ENCODE peak calls at places on chromosomes 4 and X, in four cellular contexts. One of them, this sample, is unnamed.

GRCh38 chrX:16579517-16579916 is 70.4 kb upstream of the S100G start:
- DNase-seq in mammary epithelial cell: no peak
- DNase-seq in heart right ventricle: no peak
- DNase-seq in heart left ventricle: no peak
- DNase-seq in this sample: no peak

GRCh38 chrX:124736553-124737240 is 390.3 kb downstream of the SH2D1A start:
- DNase-seq in mammary epithelial cell: no peak
- DNase-seq in heart right ventricle: no peak
- DNase-seq in heart left ventricle: no peak
- DNase-seq in this sample: peak

GRCh38 chr4:150982557-150983233 is 32.4 kb downstream of the LRBA start:
- DNase-seq in mammary epithelial cell: no peak
- DNase-seq in heart right ventricle: no peak
- DNase-seq in heart left ventricle: no peak
- DNase-seq in this sample: no peak

GRCh38 chr4:13430834-13431568 is 53.1 kb downstream of the RAB28 start:
- DNase-seq in mammary epithelial cell: no peak
- DNase-seq in heart right ventricle: no peak
- DNase-seq in heart left ventricle: no peak
- DNase-seq in this sample: peak

GRCh38 chrX:121479406-121479805 is 432.0 kb downstream of the GLUD2 start:
- DNase-seq in mammary epithelial cell: no peak
- DNase-seq in heart right ventricle: no peak
- DNase-seq in heart left ventricle: no peak
- DNase-seq in this sample: peak

GRCh38 chrX:31397119-31397518 is 325.3 kb upstream of the FTHL17 start:
- DNase-seq in mammary epithelial cell: peak
- DNase-seq in heart right ventricle: no peak
- DNase-seq in heart left ventricle: no peak
- DNase-seq in this sample: no peak

GRCh38 chrX:31423575-31424284 is 351.9 kb upstream of the FTHL17 start:
- DNase-seq in mammary epithelial cell: peak
- DNase-seq in heart right ventricle: peak
- DNase-seq in heart left ventricle: peak
- DNase-seq in this sample: peak

GRCh38 chr4:92175250-92175649 is 128.5 kb upstream of the GRID2 start:
- DNase-seq in mammary epithelial cell: no peak
- DNase-seq in heart right ventricle: no peak
- DNase-seq in heart left ventricle: no peak
- DNase-seq in this sample: no peak

GRCh38 chr4:47798165-47798564 is 39.7 kb downstream of the CORIN start:
- DNase-seq in mammary epithelial cell: no peak
- DNase-seq in heart right ventricle: no peak
- DNase-seq in heart left ventricle: no peak
- DNase-seq in this sample: peak

GRCh38 chr4:155796031-155796430 is 37.2 kb downstream of the GUCY1B1 start:
- DNase-seq in mammary epithelial cell: no peak
- DNase-seq in heart right ventricle: no peak
- DNase-seq in heart left ventricle: no peak
- DNase-seq in this sample: peak

GRCh38 chrX:139973290-139973689 is 8.0 kb upstream of the CXorf66 start:
- DNase-seq in mammary epithelial cell: no peak
- DNase-seq in heart right ventricle: no peak
- DNase-seq in heart left ventricle: no peak
- DNase-seq in this sample: no peak

GRCh38 chrX:51867626-51868025 is 25.8 kb upstream of the MAGED1 start:
- DNase-seq in mammary epithelial cell: no peak
- DNase-seq in heart right ventricle: no peak
- DNase-seq in heart left ventricle: no peak
- DNase-seq in this sample: no peak

GRCh38 chr4:687048-687974 is 1.6 kb downstream of the SLC49A3 start:
- DNase-seq in mammary epithelial cell: peak
- DNase-seq in heart right ventricle: peak
- DNase-seq in heart left ventricle: peak
- DNase-seq in this sample: no peak

GRCh38 chr4:7358100-7358735 is 76.5 kb downstream of the PSAPL1 start:
- DNase-seq in mammary epithelial cell: peak
- DNase-seq in heart right ventricle: peak
- DNase-seq in heart left ventricle: peak
- DNase-seq in this sample: no peak

GRCh38 chr4:156790866-156791265 is 180.7 kb downstream of the PDGFC start:
- DNase-seq in mammary epithelial cell: peak
- DNase-seq in heart right ventricle: peak
- DNase-seq in heart left ventricle: no peak
- DNase-seq in this sample: no peak

GRCh38 chrX:47772764-47773163 is 63.9 kb upstream of the ZNF81 start:
- DNase-seq in mammary epithelial cell: no peak
- DNase-seq in heart right ventricle: no peak
- DNase-seq in heart left ventricle: no peak
- DNase-seq in this sample: no peak

GRCh38 chr4:86942185-86942666 is 7.4 kb downstream of the AFF1 start:
- DNase-seq in mammary epithelial cell: no peak
- DNase-seq in heart right ventricle: no peak
- DNase-seq in heart left ventricle: no peak
- DNase-seq in this sample: no peak

GRCh38 chrX:82945332-82945731 is 562.8 kb upstream of the POU3F4 start:
- DNase-seq in mammary epithelial cell: no peak
- DNase-seq in heart right ventricle: no peak
- DNase-seq in heart left ventricle: no peak
- DNase-seq in this sample: no peak

GRCh38 chrX:136064661-136065043 is 79.4 kb downstream of the SLC9A6 start:
- DNase-seq in mammary epithelial cell: no peak
- DNase-seq in heart right ventricle: no peak
- DNase-seq in heart left ventricle: no peak
- DNase-seq in this sample: no peak

DNA sequence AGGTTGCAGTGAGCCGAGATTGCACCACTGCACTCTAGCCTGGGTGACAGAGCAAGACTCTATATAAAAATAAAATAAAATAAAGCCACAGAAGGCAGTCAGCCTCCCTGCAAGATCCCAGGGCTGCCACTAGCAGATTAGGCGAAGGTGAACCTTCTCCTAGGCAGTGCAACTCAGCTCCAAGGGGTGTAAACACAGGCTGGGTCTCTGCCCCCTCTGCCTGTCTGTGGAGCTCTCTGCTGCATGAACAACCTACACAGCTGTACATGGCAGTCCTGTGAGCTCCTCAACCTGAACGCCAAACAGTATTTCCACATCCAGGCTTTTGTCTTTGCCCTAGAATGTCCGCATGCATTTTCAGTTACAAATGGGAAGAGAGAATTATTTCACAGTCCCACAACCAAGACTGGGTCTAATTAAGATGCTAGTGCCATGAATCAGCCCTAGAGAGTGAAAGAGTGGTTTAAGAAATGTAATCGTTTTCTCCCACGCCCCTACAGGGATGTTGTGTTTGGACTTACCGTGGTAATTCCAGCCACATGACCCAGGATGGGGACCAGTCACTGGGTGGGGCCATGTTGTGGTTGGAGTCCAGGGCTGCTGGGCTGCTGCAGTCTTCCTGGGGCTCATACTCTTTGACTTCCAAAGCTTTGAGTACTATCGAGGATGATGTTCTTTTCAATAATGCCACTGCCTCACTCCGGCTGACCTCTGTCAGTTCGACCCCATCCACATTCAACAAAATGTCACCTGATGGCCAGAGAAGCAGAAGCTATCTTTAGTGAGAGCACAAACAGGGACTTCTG is 99.0 kb downstream of the FIP1L1 start:
- DNase-seq in mammary epithelial cell: peak
- DNase-seq in heart right ventricle: no peak
- DNase-seq in heart left ventricle: no peak
- DNase-seq in this sample: no peak
- H3K4me3 ChIP-seq in mammary epithelial cell: no peak
- H3K4me3 ChIP-seq in heart right ventricle: no peak
- H3K4me3 ChIP-seq in heart left ventricle: no peak
- H3K4me3 ChIP-seq in this sample: no peak

GRCh38 chr4:75820197-75820596 is 82.1 kb downstream of the PPEF2 start:
- DNase-seq in mammary epithelial cell: no peak
- DNase-seq in heart right ventricle: no peak
- DNase-seq in heart left ventricle: no peak
- DNase-seq in this sample: no peak
- H3K4me3 ChIP-seq in mammary epithelial cell: no peak
- H3K4me3 ChIP-seq in heart right ventricle: no peak
- H3K4me3 ChIP-seq in heart left ventricle: no peak
- H3K4me3 ChIP-seq in this sample: no peak

DNA sequence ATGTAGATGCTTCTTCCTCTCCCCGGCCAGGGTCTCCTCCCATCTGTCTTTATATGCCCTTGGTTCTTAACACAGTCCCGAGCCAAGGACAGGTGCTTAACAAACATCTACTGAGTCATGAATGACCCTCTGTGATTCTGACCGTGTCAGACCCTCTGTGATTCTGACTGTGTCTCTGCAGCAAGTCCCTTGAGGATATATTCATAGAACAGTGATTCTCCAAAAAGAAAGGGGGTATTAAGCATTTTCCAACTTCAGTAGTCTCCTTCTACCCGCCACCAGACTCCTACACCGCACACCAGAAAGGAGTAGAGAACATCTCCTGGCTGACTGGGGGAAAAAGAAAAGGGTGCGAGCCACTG is 13.6 kb downstream of the ACSL1 start:
- DNase-seq in mammary epithelial cell: no peak
- DNase-seq in heart right ventricle: no peak
- DNase-seq in heart left ventricle: no peak
- DNase-seq in this sample: no peak
- H3K4me3 ChIP-seq in mammary epithelial cell: no peak
- H3K4me3 ChIP-seq in heart right ventricle: no peak
- H3K4me3 ChIP-seq in heart left ventricle: no peak
- H3K4me3 ChIP-seq in this sample: no peak

GRCh38 chrX:153647461-153648357 is 706 bp downstream of the DUSP9 start:
- DNase-seq in mammary epithelial cell: no peak
- DNase-seq in heart right ventricle: no peak
- DNase-seq in heart left ventricle: peak
- DNase-seq in this sample: no peak

GRCh38 chrX:153648358-153649177 is 1.6 kb downstream of the DUSP9 start:
- DNase-seq in mammary epithelial cell: no peak
- DNase-seq in heart right ventricle: no peak
- DNase-seq in heart left ventricle: peak
- DNase-seq in this sample: no peak

GRCh38 chrX:153645151-153645550 is 1.9 kb upstream of the DUSP9 start:
- DNase-seq in mammary epithelial cell: no peak
- DNase-seq in heart right ventricle: no peak
- DNase-seq in heart left ventricle: no peak
- DNase-seq in this sample: no peak

GRCh38 chrX:153645921-153646481 is 1.0 kb upstream of the DUSP9 start:
- DNase-seq in mammary epithelial cell: no peak
- DNase-seq in heart right ventricle: no peak
- DNase-seq in heart left ventricle: no peak
- DNase-seq in this sample: no peak

DNA sequence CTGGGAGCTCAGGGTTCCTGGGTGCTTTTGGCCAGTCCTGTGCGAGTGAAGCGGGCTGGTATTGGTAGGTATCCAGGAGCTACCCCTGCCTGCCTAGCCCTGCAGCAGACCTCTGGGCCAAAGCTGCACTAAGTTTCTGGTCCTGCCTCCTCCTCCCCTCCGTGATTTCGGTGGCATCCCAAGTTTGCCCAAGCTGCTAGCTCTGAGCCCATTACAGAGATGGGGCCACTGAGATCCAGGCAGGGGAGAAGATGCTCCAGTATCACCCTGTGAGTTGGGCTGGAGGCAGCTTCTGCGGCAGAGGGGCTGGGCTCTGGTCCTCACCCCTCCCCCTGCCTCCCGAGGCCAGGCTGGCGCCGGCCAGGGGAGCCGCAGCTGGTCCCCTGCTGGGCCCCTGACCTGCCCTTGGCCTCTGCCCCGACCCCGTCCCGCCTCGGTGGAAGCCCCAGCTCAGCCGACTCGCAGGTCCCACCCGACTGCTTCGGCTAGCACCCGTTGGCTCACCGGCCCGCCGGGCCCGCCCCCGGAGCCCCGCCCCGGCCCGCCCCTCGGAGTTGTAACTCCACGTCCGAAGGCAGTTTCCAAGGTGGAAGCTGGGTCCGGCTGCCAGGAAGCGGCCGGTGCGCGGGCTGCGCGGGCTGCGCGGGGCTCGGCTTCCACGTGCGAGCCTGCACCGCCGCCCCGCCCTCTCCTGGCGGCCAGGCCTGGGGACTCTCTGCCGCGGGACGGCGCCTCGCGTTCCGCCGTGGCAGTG is at the start of gene DUSP9:
- DNase-seq in mammary epithelial cell: no peak
- DNase-seq in heart right ventricle: no peak
- DNase-seq in heart left ventricle: no peak
- DNase-seq in this sample: no peak
- H3K4me3 ChIP-seq in mammary epithelial cell: peak
- H3K4me3 ChIP-seq in heart right ventricle: no peak
- H3K4me3 ChIP-seq in heart left ventricle: peak
- H3K4me3 ChIP-seq in this sample: no peak

GRCh38 chr4:54709281-54709854 is 51.6 kb downstream of the KIT start:
- DNase-seq in mammary epithelial cell: no peak
- DNase-seq in heart right ventricle: no peak
- DNase-seq in heart left ventricle: no peak
- DNase-seq in this sample: peak
- H3K4me3 ChIP-seq in mammary epithelial cell: no peak
- H3K4me3 ChIP-seq in heart right ventricle: no peak
- H3K4me3 ChIP-seq in heart left ventricle: no peak
- H3K4me3 ChIP-seq in this sample: no peak

DNA sequence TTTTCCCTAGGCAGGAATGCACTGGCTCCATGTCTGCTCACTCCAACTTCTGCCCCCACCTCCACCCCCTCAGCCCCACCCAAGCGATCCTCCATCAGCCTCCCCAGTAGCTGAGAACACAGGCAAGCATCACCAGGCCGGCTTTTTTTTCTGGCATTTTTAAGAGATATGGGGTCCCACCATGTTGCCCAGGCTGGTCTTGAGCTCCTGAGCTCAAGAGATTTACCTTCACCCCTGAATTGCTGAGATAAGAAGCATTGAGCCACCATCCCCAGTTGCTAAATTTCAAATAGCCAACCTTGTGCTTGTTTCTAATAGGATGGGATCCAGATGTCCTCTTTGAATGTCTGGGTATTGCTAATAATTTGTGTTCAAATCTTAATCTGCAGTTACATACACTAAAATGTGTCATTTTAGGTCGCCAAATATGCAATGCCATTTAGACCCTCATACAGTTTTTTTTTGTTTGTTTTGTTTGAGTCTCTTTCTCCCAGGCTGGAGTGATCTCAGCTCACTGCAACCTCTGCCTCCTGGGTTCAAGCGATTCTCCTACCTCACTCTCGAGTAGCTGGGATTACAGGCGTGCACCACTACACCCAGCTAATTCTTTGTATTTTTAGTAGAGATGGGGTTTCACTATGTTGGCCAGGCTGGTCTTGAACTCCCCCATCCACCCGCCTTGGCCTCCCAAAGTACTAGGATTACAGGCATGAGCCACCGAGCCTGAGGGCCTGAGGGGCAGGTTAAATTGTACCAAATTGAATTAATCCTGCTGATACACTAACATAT is 8.8 kb downstream of the LARP7 start:
- DNase-seq in mammary epithelial cell: no peak
- DNase-seq in heart right ventricle: no peak
- DNase-seq in heart left ventricle: no peak
- DNase-seq in this sample: no peak
- H3K4me3 ChIP-seq in mammary epithelial cell: no peak
- H3K4me3 ChIP-seq in heart right ventricle: no peak
- H3K4me3 ChIP-seq in heart left ventricle: no peak
- H3K4me3 ChIP-seq in this sample: no peak

This sample was measured in Jurkat, Clone E6-1.